ENCODE peak calls at places on chromosomes 11 and 22, in ten cellular contexts. N, P, T, V, A, L, O, G, C and Y are unnamed samples.

GRCh38 chr11:105206633-105207032 is 67.1 kb upstream of the CARD18 start:
- DNase-seq in A (no peak), N (no peak), C (no peak), T (no peak), V (no peak), G (peak), P (no peak), L (no peak), O (no peak), Y (no peak)

GRCh38 chr11:76663461-76663760 is 7.1 kb downstream of the LRRC32 start:
- DNase-seq in N (no peak), T (no peak), G (no peak), C (peak), P (no peak), L (no peak), V (no peak), O (no peak), A (no peak), Y (no peak)

GRCh38 chr11:26715133-26715532 is 6.7 kb downstream of the SLC5A12 start:
- DNase-seq in C (no peak), V (no peak), N (no peak), O (no peak), P (no peak), G (no peak), A (no peak), L (no peak), T (no peak), Y (no peak)

GRCh38 chr11:65352783-65353182 is 1.8 kb upstream of the TIGD3 start:
- DNase-seq in T (peak), L (no peak), N (no peak), V (no peak), A (no peak), P (no peak), O (no peak), C (no peak), G (peak), Y (no peak)

GRCh38 chr11:45934580-45935318 is 12.3 kb downstream of the LARGE2 start:
- DNase-seq in C (no peak), P (no peak), O (no peak), G (no peak), A (no peak), N (no peak), L (no peak), V (no peak), T (no peak), Y (no peak)

GRCh38 chr11:119188067-119188466 is 2.8 kb downstream of the NHERF4 start:
- DNase-seq in P (no peak), V (no peak), L (no peak), A (no peak), N (peak), G (no peak), O (no peak), C (no peak), T (no peak), Y (no peak)

GRCh38 chr11:62770778-62771143 is 435 bp upstream of the TAF6L start:
- DNase-seq in C (no peak), G (no peak), P (peak), O (no peak), A (peak), T (no peak), V (no peak), L (peak), N (peak), Y (no peak)

GRCh38 chr22:28116261-28116673 is 197.2 kb upstream of the PITPNB start:
- DNase-seq in T (peak), G (peak), N (peak), V (no peak), L (no peak), C (no peak), O (no peak), P (no peak), A (no peak), Y (no peak)

GRCh38 chr11:35412285-35412684 is 7.1 kb downstream of the SLC1A2 start:
- DNase-seq in G (peak), V (peak), N (no peak), O (no peak), T (no peak), C (no peak), L (no peak), A (no peak), P (no peak), Y (no peak)

GRCh38 chr11:80383655-80384054 is 942.8 kb upstream of the TENM4 start:
- DNase-seq in T (no peak), N (no peak), V (no peak), C (no peak), L (no peak), P (peak), O (no peak), G (no peak), A (no peak), Y (no peak)

GRCh38 chr11:27868226-27868625 is 168.0 kb upstream of the BDNF start:
- DNase-seq in N (no peak), V (no peak), C (no peak), L (no peak), G (no peak), A (no peak), P (no peak), O (no peak), T (no peak), Y (no peak)

GRCh38 chr11:131504199-131504949 is 134.0 kb downstream of the NTM start:
- DNase-seq in V (no peak), C (no peak), N (no peak), P (no peak), A (no peak), G (peak), O (no peak), L (no peak), T (no peak), Y (no peak)

GRCh38 chr11:82038151-82038550 is 695.5 kb downstream of the FAM181B start:
- DNase-seq in C (no peak), P (no peak), N (no peak), G (no peak), O (no peak), A (no peak), L (no peak), T (no peak), V (no peak), Y (no peak)

GRCh38 chr11:120342226-120342625 is 6.0 kb downstream of the ARHGEF12 start:
- DNase-seq in A (no peak), C (no peak), O (no peak), L (no peak), G (no peak), T (no peak), V (no peak), N (no peak), P (no peak), Y (no peak)

GRCh38 chr11:14248577-14248976 is 110.4 kb downstream of the RRAS2 start:
- DNase-seq in A (peak), T (no peak), V (no peak), L (no peak), C (no peak), O (no peak), N (no peak), G (no peak), P (no peak), Y (no peak)

GRCh38 chr11:3200388-3201111 is 18.1 kb downstream of the MRGPRG start:
- DNase-seq in O (no peak), C (no peak), G (no peak), N (no peak), T (no peak), P (no peak), V (no peak), A (no peak), L (no peak), Y (no peak)

GRCh38 chr11:82858556-82859091 is 41.6 kb downstream of the PRCP start:
- DNase-seq in L (no peak), C (no peak), A (no peak), O (no peak), P (no peak), T (peak), N (peak), V (no peak), G (peak), Y (no peak)

GRCh38 chr22:33722817-33723216 is 197.5 kb downstream of the LARGE1 start:
- DNase-seq in T (no peak), A (no peak), V (no peak), N (no peak), L (no peak), O (no peak), P (no peak), G (no peak), C (no peak), Y (no peak)